ENCODE peak calls at places on chromosomes 11 and 22, in six cellular contexts. C, T, B, Q, O and K are unnamed samples.

GRCh38 chr11:9735236-9735635 is 71.4 kb downstream of the SWAP70 start:
- DNase-seq in B (no peak), T (no peak), C (no peak), O (no peak), Q (no peak), K (no peak)

GRCh38 chr11:65620666-65621065 is 5.1 kb downstream of the PCNX3 start:
- DNase-seq in O (no peak), C (peak; percentile 30), T (no peak), B (no peak), Q (no peak), K (no peak)

GRCh38 chr11:125228425-125228824 is 63.9 kb downstream of the PKNOX2 start:
- DNase-seq in C (no peak), O (no peak), Q (no peak), B (no peak), T (no peak), K (no peak)

GRCh38 chr11:118319031-118319814 is 14.7 kb downstream of the CD3E start:
- DNase-seq in O (no peak), Q (no peak), T (no peak), C (no peak), B (no peak), K (no peak)

GRCh38 chr11:94740975-94741707 is 27.0 kb upstream of the AMOTL1 start:
- DNase-seq in O (no peak), C (peak; percentile 41), T (no peak), Q (peak; percentile 73), B (no peak), K (no peak)

GRCh38 chr11:119797736-119798135 is 68.7 kb upstream of the NECTIN1 start:
- DNase-seq in Q (no peak), C (no peak), O (no peak), B (no peak), T (no peak), K (no peak)

GRCh38 chr11:96123301-96123700 is 199.4 kb upstream of the MTMR2 start:
- DNase-seq in T (no peak), C (no peak), B (no peak), O (no peak), Q (no peak), K (no peak)

GRCh38 chr11:34224434-34224966 is 119.1 kb downstream of the NAT10 start:
- DNase-seq in B (no peak), O (no peak), Q (no peak), C (no peak), T (no peak), K (no peak)

GRCh38 chr22:40434101-40434500 is 63.7 kb downstream of the SGSM3 start:
- DNase-seq in T (no peak), Q (no peak), C (no peak), B (no peak), O (no peak), K (no peak)

GRCh38 chr11:72972541-72973128 is 158.4 kb downstream of the ATG16L2 start:
- DNase-seq in O (no peak), C (no peak), Q (no peak), T (no peak), B (no peak), K (no peak)

GRCh38 chr11:76801205-76801604 is 18.0 kb downstream of the TSKU start:
- DNase-seq in O (no peak), T (no peak), B (no peak), Q (no peak), C (no peak), K (no peak)

GRCh38 chr22:44191036-44191454 is 10.3 kb downstream of the PARVG start:
- DNase-seq in T (peak; percentile 23), B (no peak), Q (no peak), O (no peak), C (no peak), K (peak; percentile 22)

GRCh38 chr11:60925685-60926267 is 1.5 kb downstream of the TMEM132A start:
- DNase-seq in B (no peak), Q (peak; percentile 69), C (no peak), T (no peak), O (no peak), K (no peak)

GRCh38 chr22:37726240-37726887 is 29.5 kb downstream of the TRIOBP start:
- DNase-seq in B (no peak), O (no peak), T (no peak), C (no peak), Q (no peak), K (no peak)

GRCh38 chr11:118789501-118790356 is 1.2 kb downstream of the DDX6 start:
- DNase-seq in B (peak; percentile 63), T (peak; percentile 26), Q (peak; percentile 23), O (no peak), C (no peak), K (no peak)